ENCODE peak calls at places on chromosome 21, in nine cellular contexts. One of them, this sample, is unnamed.

GRCh38 chr21:35814858-35815619 is 245.3 kb downstream of the SETD4 start:
- DNase-seq in DMS 273 treated with DMSO at 0.1 percent for 48 hours: no peak
- DNase-seq in AG10803: peak
- DNase-seq in cardiac fibroblast: peak
- DNase-seq in T-helper 1 cell: no peak
- DNase-seq in SW480: no peak
- DNase-seq in NCI-H2029: peak
- DNase-seq in fibroblast of pulmonary artery: no peak
- DNase-seq in stimulated activated CD8-positive, alpha-beta memory T cell treated with anti-CD3 and anti-CD28 coated beads, Interleukin-15, amount 100 ng/mL, for 24 hours: no peak
- DNase-seq in this sample: no peak

GRCh38 chr21:44024895-44025353 is 12.8 kb downstream of the TRAPPC10 start:
- DNase-seq in DMS 273 treated with DMSO at 0.1 percent for 48 hours: no peak
- DNase-seq in AG10803: peak
- DNase-seq in cardiac fibroblast: peak
- DNase-seq in T-helper 1 cell: no peak
- DNase-seq in SW480: no peak
- DNase-seq in NCI-H2029: no peak
- DNase-seq in fibroblast of pulmonary artery: peak
- DNase-seq in stimulated activated CD8-positive, alpha-beta memory T cell treated with anti-CD3 and anti-CD28 coated beads, Interleukin-15, amount 100 ng/mL, for 24 hours: no peak
- DNase-seq in this sample: no peak

GRCh38 chr21:39696620-39697019 is 48.4 kb upstream of the IGSF5 start:
- DNase-seq in DMS 273 treated with DMSO at 0.1 percent for 48 hours: no peak
- DNase-seq in AG10803: no peak
- DNase-seq in cardiac fibroblast: no peak
- DNase-seq in T-helper 1 cell: no peak
- DNase-seq in SW480: no peak
- DNase-seq in NCI-H2029: peak
- DNase-seq in fibroblast of pulmonary artery: no peak
- DNase-seq in stimulated activated CD8-positive, alpha-beta memory T cell treated with anti-CD3 and anti-CD28 coated beads, Interleukin-15, amount 100 ng/mL, for 24 hours: no peak
- DNase-seq in this sample: peak

GRCh38 chr21:38881041-38881570 is 75.4 kb downstream of the ETS2 start:
- DNase-seq in DMS 273 treated with DMSO at 0.1 percent for 48 hours: no peak
- DNase-seq in AG10803: no peak
- DNase-seq in cardiac fibroblast: no peak
- DNase-seq in T-helper 1 cell: no peak
- DNase-seq in SW480: no peak
- DNase-seq in NCI-H2029: no peak
- DNase-seq in fibroblast of pulmonary artery: no peak
- DNase-seq in stimulated activated CD8-positive, alpha-beta memory T cell treated with anti-CD3 and anti-CD28 coated beads, Interleukin-15, amount 100 ng/mL, for 24 hours: no peak
- DNase-seq in this sample: no peak

GRCh38 chr21:32800056-32800455 is 28.5 kb upstream of the PAXBP1 start:
- DNase-seq in DMS 273 treated with DMSO at 0.1 percent for 48 hours: no peak
- DNase-seq in AG10803: no peak
- DNase-seq in cardiac fibroblast: no peak
- DNase-seq in T-helper 1 cell: no peak
- DNase-seq in SW480: no peak
- DNase-seq in NCI-H2029: no peak
- DNase-seq in fibroblast of pulmonary artery: no peak
- DNase-seq in stimulated activated CD8-positive, alpha-beta memory T cell treated with anti-CD3 and anti-CD28 coated beads, Interleukin-15, amount 100 ng/mL, for 24 hours: no peak
- DNase-seq in this sample: no peak

GRCh38 chr21:36075171-36075570 is 5.3 kb downstream of the CBR1 start:
- DNase-seq in DMS 273 treated with DMSO at 0.1 percent for 48 hours: no peak
- DNase-seq in AG10803: no peak
- DNase-seq in cardiac fibroblast: no peak
- DNase-seq in T-helper 1 cell: no peak
- DNase-seq in SW480: no peak
- DNase-seq in NCI-H2029: no peak
- DNase-seq in fibroblast of pulmonary artery: no peak
- DNase-seq in stimulated activated CD8-positive, alpha-beta memory T cell treated with anti-CD3 and anti-CD28 coated beads, Interleukin-15, amount 100 ng/mL, for 24 hours: no peak
- DNase-seq in this sample: no peak

GRCh38 chr21:32474179-32475059 is 61.9 kb downstream of the EVA1C start:
- DNase-seq in DMS 273 treated with DMSO at 0.1 percent for 48 hours: no peak
- DNase-seq in AG10803: no peak
- DNase-seq in cardiac fibroblast: no peak
- DNase-seq in T-helper 1 cell: no peak
- DNase-seq in SW480: no peak
- DNase-seq in NCI-H2029: no peak
- DNase-seq in fibroblast of pulmonary artery: no peak
- DNase-seq in stimulated activated CD8-positive, alpha-beta memory T cell treated with anti-CD3 and anti-CD28 coated beads, Interleukin-15, amount 100 ng/mL, for 24 hours: no peak
- DNase-seq in this sample: no peak

GRCh38 chr21:37668462-37669239 is 247.6 kb downstream of the KCNJ6 start:
- DNase-seq in DMS 273 treated with DMSO at 0.1 percent for 48 hours: no peak
- DNase-seq in AG10803: no peak
- DNase-seq in cardiac fibroblast: no peak
- DNase-seq in T-helper 1 cell: no peak
- DNase-seq in SW480: no peak
- DNase-seq in NCI-H2029: no peak
- DNase-seq in fibroblast of pulmonary artery: no peak
- DNase-seq in stimulated activated CD8-positive, alpha-beta memory T cell treated with anti-CD3 and anti-CD28 coated beads, Interleukin-15, amount 100 ng/mL, for 24 hours: no peak
- DNase-seq in this sample: no peak

GRCh38 chr21:43884012-43884860 is 19.2 kb downstream of the AGPAT3 start:
- DNase-seq in DMS 273 treated with DMSO at 0.1 percent for 48 hours: no peak
- DNase-seq in AG10803: no peak
- DNase-seq in cardiac fibroblast: no peak
- DNase-seq in T-helper 1 cell: no peak
- DNase-seq in SW480: peak
- DNase-seq in NCI-H2029: peak
- DNase-seq in fibroblast of pulmonary artery: peak
- DNase-seq in stimulated activated CD8-positive, alpha-beta memory T cell treated with anti-CD3 and anti-CD28 coated beads, Interleukin-15, amount 100 ng/mL, for 24 hours: no peak
- DNase-seq in this sample: no peak